ENCODE peak calls at places on chromosomes 5 and 9, in ten cellular contexts. W is GM12865, T is EL, U is amniotic stem cell, O is hippocampal formation, A is substantia nigra, J is H54, F is PC-3, E is left colon, I is amygdala. M is an unnamed sample.

GRCh38 chr5:171776747-171777419 is 8.7 kb upstream of the SMIM23 start:
- DNase-seq in W (no peak), T (no peak), U (no peak), O (no peak), A (no peak), J (no peak), F (no peak), E (no peak), I (no peak), M (no peak)

GRCh38 chr5:72790188-72790587 is 26.3 kb upstream of the TNPO1 start:
- DNase-seq in W (no peak), T (peak), U (no peak), O (no peak), A (no peak), J (no peak), F (no peak), E (no peak), I (no peak), M (no peak)

GRCh38 chr9:129568560-129569505 is 52.1 kb downstream of the C9orf50 start:
- DNase-seq in W (no peak), T (peak), U (no peak), O (peak), A (no peak), J (no peak), F (no peak), E (peak), I (no peak), M (peak)

GRCh38 chr9:37622462-37622861 is 28.3 kb upstream of the FRMPD1 start:
- DNase-seq in W (no peak), T (no peak), U (no peak), O (no peak), A (no peak), J (no peak), F (no peak), E (no peak), I (no peak), M (no peak)

GRCh38 chr5:169814522-169814921 is 165.8 kb downstream of the INSYN2B start:
- DNase-seq in W (no peak), T (peak), U (no peak), O (no peak), A (no peak), J (no peak), F (no peak), E (no peak), I (no peak), M (no peak)

GRCh38 chr9:22693151-22693550 is 246.5 kb downstream of the DMRTA1 start:
- DNase-seq in W (no peak), T (no peak), U (no peak), O (no peak), A (no peak), J (no peak), F (peak), E (no peak), I (no peak), M (no peak)

GRCh38 chr9:86288501-86288900 is 6.2 kb upstream of the ISCA1 start:
- DNase-seq in W (no peak), T (no peak), U (no peak), O (no peak), A (no peak), J (no peak), F (no peak), E (no peak), I (no peak), M (no peak)

GRCh38 chr9:27595733-27596132 is 22.5 kb upstream of the C9orf72 start:
- DNase-seq in W (no peak), T (no peak), U (no peak), O (no peak), A (no peak), J (no peak), F (no peak), E (no peak), I (no peak), M (no peak)

GRCh38 chr5:169347786-169348185 is 46.8 kb upstream of the SLIT3 start:
- DNase-seq in W (no peak), T (no peak), U (no peak), O (no peak), A (no peak), J (no peak), F (no peak), E (no peak), I (no peak), M (no peak)

GRCh38 chr5:90055831-90056328 is 353.7 kb downstream of the CETN3 start:
- DNase-seq in W (no peak), T (peak), U (no peak), O (no peak), A (no peak), J (no peak), F (peak), E (no peak), I (no peak), M (no peak)

GRCh38 chr9:98132806-98133631 is 14.0 kb upstream of the TRIM14 start:
- DNase-seq in W (peak), T (no peak), U (no peak), O (no peak), A (no peak), J (no peak), F (no peak), E (no peak), I (no peak), M (no peak)

GRCh38 chr9:97923529-97924108 is 1.3 kb upstream of the TRMO start:
- DNase-seq in W (peak), T (peak), U (peak), O (peak), A (peak), J (peak), F (peak), E (peak), I (no peak), M (peak)

GRCh38 chr9:34651286-34651685 is 699 bp upstream of the IL11RA start:
- DNase-seq in W (no peak), T (peak), U (no peak), O (no peak), A (no peak), J (no peak), F (no peak), E (peak), I (no peak), M (no peak)

GRCh38 chr5:126449751-126450271 is 26.6 kb downstream of the GRAMD2B start:
- DNase-seq in W (peak), T (peak), U (peak), O (no peak), A (no peak), J (peak), F (peak), E (no peak), I (no peak), M (no peak)

GRCh38 chr9:4656621-4657020 is 5.5 kb upstream of the PLPP6 start:
- DNase-seq in W (no peak), T (no peak), U (no peak), O (no peak), A (no peak), J (no peak), F (no peak), E (no peak), I (no peak), M (no peak)

GRCh38 chr5:114317751-114318150 is 44.1 kb upstream of the KCNN2 start:
- DNase-seq in W (no peak), T (no peak), U (no peak), O (no peak), A (no peak), J (no peak), F (no peak), E (no peak), I (no peak), M (no peak)

GRCh38 chr9:133151601-133152525 is 11.9 kb downstream of the GBGT1 start:
- DNase-seq in W (no peak), T (no peak), U (no peak), O (no peak), A (no peak), J (no peak), F (no peak), E (no peak), I (no peak), M (no peak)

GRCh38 chr5:69519285-69519684 is 26.7 kb downstream of the OCLN start:
- DNase-seq in W (no peak), T (no peak), U (no peak), O (no peak), A (no peak), J (no peak), F (no peak), E (no peak), I (no peak), M (no peak)

GRCh38 chr5:154588091-154588762 is 110.2 kb upstream of the HAND1 start:
- DNase-seq in W (no peak), T (no peak), U (no peak), O (no peak), A (no peak), J (no peak), F (no peak), E (no peak), I (no peak), M (no peak)

GRCh38 chr5:43627028-43627427 is 24.0 kb downstream of the NNT start:
- DNase-seq in W (peak), T (peak), U (no peak), O (no peak), A (no peak), J (peak), F (peak), E (peak), I (no peak), M (no peak)

GRCh38 chr5:124948062-124948753 is 201.8 kb upstream of the ZNF608 start:
- DNase-seq in W (no peak), T (no peak), U (no peak), O (no peak), A (no peak), J (no peak), F (peak), E (no peak), I (no peak), M (no peak)

GRCh38 chr9:35522189-35522588 is 32.3 kb downstream of the RUSC2 start:
- DNase-seq in W (no peak), T (no peak), U (no peak), O (no peak), A (no peak), J (no peak), F (no peak), E (no peak), I (no peak), M (no peak)

GRCh38 chr9:115142502-115143265 is 24.7 kb upstream of the TNC start:
- DNase-seq in W (no peak), T (no peak), U (no peak), O (peak), A (peak), J (no peak), F (no peak), E (no peak), I (no peak), M (no peak)

GRCh38 chr5:170545313-170545712 is 41.5 kb downstream of the KCNIP1 start:
- DNase-seq in W (no peak), T (no peak), U (no peak), O (no peak), A (no peak), J (no peak), F (no peak), E (no peak), I (no peak), M (no peak)

GRCh38 chr9:33742519-33742918 is 52.8 kb upstream of the PRSS3 start:
- DNase-seq in W (peak), T (no peak), U (no peak), O (no peak), A (no peak), J (no peak), F (peak), E (no peak), I (no peak), M (no peak)

GRCh38 chr5:88952996-88953643 is 70.1 kb upstream of the MEF2C start:
- DNase-seq in W (peak), T (no peak), U (no peak), O (no peak), A (no peak), J (no peak), F (no peak), E (no peak), I (no peak), M (no peak)

GRCh38 chr9:122329592-122329991 is 41.2 kb upstream of the PTGS1 start:
- DNase-seq in W (no peak), T (no peak), U (no peak), O (no peak), A (no peak), J (no peak), F (no peak), E (no peak), I (no peak), M (no peak)

GRCh38 chr9:79221084-79221483 is 350.7 kb upstream of the TLE4 start:
- DNase-seq in W (no peak), T (peak), U (peak), O (no peak), A (no peak), J (peak), F (peak), E (no peak), I (no peak), M (no peak)